ENCODE peak calls at places on chromosomes 5 and 9, in four cellular contexts. B is ACHN, R is endodermal cell, H is brain microvascular endothelial cell. M is an unnamed sample.

GRCh38 chr9:23492126-23493002 is 333.7 kb downstream of the ELAVL2 start:
- DNase-seq in B (peak), R (peak), H (peak), M (peak)

GRCh38 chr5:137856916-137857862 is 10.5 kb upstream of the MYOT start:
- DNase-seq in B (no peak), R (no peak), H (no peak), M (no peak)

GRCh38 chr5:131671409-131671808 is 36.4 kb upstream of the RAPGEF6 start:
- DNase-seq in B (no peak), R (no peak), H (no peak), M (no peak)

GRCh38 chr5:172686111-172686510 is 45.0 kb downstream of the NEURL1B start:
- DNase-seq in B (no peak), R (no peak), H (peak), M (no peak)

GRCh38 chr9:89522261-89522978 is 24.5 kb upstream of the SEMA4D start:
- DNase-seq in B (peak), R (no peak), H (no peak), M (no peak)

GRCh38 chr9:125747053-125747764 is at the start of gene PBX3:
- DNase-seq in B (peak), R (peak), H (no peak), M (no peak)

GRCh38 chr5:133113331-133114061 is 61.7 kb downstream of the HSPA4 start:
- DNase-seq in B (no peak), R (no peak), H (peak), M (peak)

GRCh38 chr5:146130440-146131045 is 25.2 kb upstream of the PLAC8L1 start:
- DNase-seq in B (peak), R (no peak), H (no peak), M (no peak)

GRCh38 chr5:141753971-141754713 is 72.1 kb upstream of the ARAP3 start:
- DNase-seq in B (peak), R (peak), H (no peak), M (no peak)

GRCh38 chr5:169563369-169563768 is 20.2 kb upstream of the SPDL1 start:
- DNase-seq in B (no peak), R (no peak), H (no peak), M (no peak)

GRCh38 chr5:32522429-32523143 is 62.8 kb upstream of the SUB1 start:
- DNase-seq in B (peak), R (no peak), H (peak), M (peak)

GRCh38 chr5:111495159-111495558 is 17.2 kb downstream of the STARD4 start:
- DNase-seq in B (no peak), R (no peak), H (no peak), M (no peak)

GRCh38 chr5:139064613-139065012 is 133.6 kb downstream of the SIL1 start:
- DNase-seq in B (peak), R (peak), H (no peak), M (no peak)

GRCh38 chr5:87754009-87754757 is 341.5 kb upstream of the CCNH start:
- DNase-seq in B (no peak), R (no peak), H (no peak), M (no peak)

GRCh38 chr5:14806452-14806851 is 65.1 kb downstream of the ANKH start:
- DNase-seq in B (no peak), R (peak), H (peak), M (peak)

GRCh38 chr5:74109344-74109743 is 483.3 kb downstream of the ARHGEF28 start:
- DNase-seq in B (no peak), R (peak), H (no peak), M (no peak)

GRCh38 chr5:79962580-79963222 is 28.4 kb downstream of the MTX3 start:
- DNase-seq in B (no peak), R (no peak), H (peak), M (no peak)

GRCh38 chr5:124210106-124210918 is 536.1 kb downstream of the ZNF608 start:
- DNase-seq in B (no peak), R (no peak), H (no peak), M (no peak)

GRCh38 chr5:144273232-144274027 is 102.8 kb downstream of the KCTD16 start:
- DNase-seq in B (no peak), R (no peak), H (no peak), M (no peak)

GRCh38 chr9:130825051-130825651 is 9.9 kb upstream of the ABL1 start:
- DNase-seq in B (peak), R (peak), H (peak), M (peak)

GRCh38 chr9:134286513-134287245 is 39.6 kb upstream of the RXRA start:
- DNase-seq in B (no peak), R (no peak), H (no peak), M (no peak)

M was measured in skeletal muscle cell.